ENCODE peak calls at places on chromosomes 16 and 17, in eight cellular contexts. X is OCI-LY7, V is kidney, E is left ventricle myocardium inferior, W is A549, N is right atrium auricular region, D is tibial artery, H is cardiac muscle cell. R is an unnamed sample.

GRCh38 chr17:688100-688989 is 26.3 kb downstream of the VPS53 start:
- DNase-seq in X (peak; percentile 2), V (no peak), E (no peak), W (no peak), N (no peak), D (no peak), H (no peak), R (no peak)

GRCh38 chr17:1018547-1018946 is 21.6 kb downstream of the TIMM22 start:
- DNase-seq in X (no peak), V (no peak), E (no peak), W (no peak), N (no peak), D (no peak), H (no peak), R (no peak)

GRCh38 chr16:49890876-49891275 is 35.0 kb upstream of the ZNF423 start:
- DNase-seq in X (peak; percentile 10), V (no peak), E (no peak), W (no peak), N (no peak), D (no peak), H (peak; percentile 51), R (no peak)

GRCh38 chr16:1941162-1941923 is 1.7 kb downstream of the MSRB1 start:
- DNase-seq in X (peak; percentile 35), V (no peak), E (no peak), W (no peak), N (no peak), D (peak; percentile 63), H (no peak), R (no peak)

GRCh38 chr17:16460796-16461605 is 31.0 kb downstream of the LRRC75A start:
- DNase-seq in X (no peak), V (no peak), E (no peak), W (no peak), N (no peak), D (no peak), H (no peak), R (no peak)

GRCh38 chr16:76535-77272 is 1.3 kb upstream of the MPG start:
- DNase-seq in X (peak; percentile 40), V (peak; percentile 89), E (peak; percentile 88), W (peak; percentile 48), N (peak; percentile 94), D (peak; percentile 95), H (no peak), R (no peak)

GRCh38 chr17:21039839-21040575 is 2.8 kb downstream of the USP22 start:
- DNase-seq in X (peak; percentile 82), V (no peak), E (no peak), W (peak; percentile 57), N (no peak), D (peak; percentile 66), H (peak; percentile 59), R (no peak)

GRCh38 chr16:2486645-2487516 is 12.0 kb downstream of the TBC1D24 start:
- DNase-seq in X (peak; percentile 50), V (peak; percentile 92), E (peak; percentile 56), W (no peak), N (no peak), D (no peak), H (no peak), R (peak; percentile 56)

GRCh38 chr17:83073389-83074063 is 5.9 kb upstream of the METRNL start:
- DNase-seq in X (no peak), V (peak; percentile 82), E (peak; percentile 52), W (no peak), N (no peak), D (no peak), H (no peak), R (no peak)

GRCh38 chr16:46832757-46833464 is 1.9 kb upstream of the C16orf87 start:
- DNase-seq in X (no peak), V (no peak), E (no peak), W (no peak), N (no peak), D (no peak), H (no peak), R (no peak)

GRCh38 chr16:85733839-85734170 is 17.1 kb downstream of the C16orf74 start:
- DNase-seq in X (no peak), V (no peak), E (no peak), W (peak; percentile 47), N (no peak), D (no peak), H (peak; percentile 57), R (no peak)

GRCh38 chr16:4666537-4667202 is 26.7 kb upstream of the NUDT16L1 start:
- DNase-seq in X (no peak), V (no peak), E (no peak), W (no peak), N (no peak), D (no peak), H (no peak), R (no peak)

GRCh38 chr17:72458301-72458700 is 337.5 kb downstream of the SOX9 start:
- DNase-seq in X (no peak), V (no peak), E (no peak), W (no peak), N (no peak), D (no peak), H (no peak), R (no peak)

DNA sequence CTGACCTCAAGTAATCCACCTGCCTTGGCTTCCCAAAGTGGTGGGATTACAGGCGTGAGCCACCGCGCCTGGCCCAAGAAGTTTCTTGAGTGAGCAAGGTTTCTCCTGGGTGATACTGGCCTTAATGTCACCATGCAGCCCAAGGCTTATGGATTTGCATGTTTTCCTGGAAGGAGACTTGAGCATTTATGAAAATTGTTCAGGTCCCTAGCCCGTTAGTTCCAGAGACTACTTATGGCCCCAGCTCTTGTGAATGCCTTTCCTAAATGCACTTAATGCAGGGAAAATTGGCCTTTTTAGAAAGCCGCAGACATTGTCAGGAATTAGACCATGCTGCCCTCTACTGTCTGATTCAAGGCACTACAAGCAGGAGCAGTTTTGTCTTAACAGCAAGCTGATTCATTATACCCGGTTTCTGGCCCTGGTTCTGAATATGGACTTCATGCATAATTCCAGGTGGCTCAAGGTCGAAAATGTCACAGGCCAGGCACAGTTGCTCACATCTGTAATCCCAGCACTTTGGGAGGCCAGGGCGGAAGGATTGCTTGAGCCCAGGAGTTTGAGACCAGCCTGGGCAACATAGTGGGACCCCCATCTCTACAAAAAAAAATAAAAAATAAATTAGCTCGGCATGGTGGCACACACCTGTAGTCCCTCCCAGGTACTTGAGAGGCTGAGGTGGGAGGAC is 91.3 kb downstream of the SNX29 start:
- DNase-seq in X (peak; percentile 82), V (peak; percentile 32), E (no peak), W (peak; percentile 79), N (peak; percentile 78), D (peak; percentile 71), H (peak; percentile 75), R (peak; percentile 44)
- TF ChIP-seq CTCF in X (peak; percentile 97), V (peak; percentile 98), E (peak; percentile 97), W (peak; percentile 92), N (peak; percentile 94), D (peak; percentile 84), H (peak; percentile 83), R (peak; percentile 92)

GRCh38 chr17:38451840-38452529 is 23.7 kb downstream of the ARHGAP23 start:
- DNase-seq in X (no peak), V (peak; percentile 86), E (no peak), W (no peak), N (no peak), D (no peak), H (no peak), R (no peak)

GRCh38 chr17:38451030-38451839 is 23.0 kb downstream of the ARHGAP23 start:
- DNase-seq in X (no peak), V (peak; percentile 86), E (peak; percentile 65), W (no peak), N (no peak), D (no peak), H (peak; percentile 46), R (no peak)

GRCh38 chr17:38449364-38449763 is 21.1 kb downstream of the ARHGAP23 start:
- DNase-seq in X (no peak), V (no peak), E (no peak), W (no peak), N (no peak), D (no peak), H (no peak), R (peak; percentile 64)

GRCh38 chr17:38452719-38453118 is 24.5 kb downstream of the ARHGAP23 start:
- DNase-seq in X (no peak), V (no peak), E (no peak), W (no peak), N (no peak), D (no peak), H (no peak), R (no peak)

GRCh38 chr17:38450699-38451029 is 22.4 kb downstream of the ARHGAP23 start:
- DNase-seq in X (no peak), V (no peak), E (no peak), W (no peak), N (no peak), D (no peak), H (no peak), R (no peak)
- H3K4me3 ChIP-seq in X (no peak overlapping the region), V (no peak overlapping the region), E (peak overlapping the region; percentile 69), W (no peak overlapping the region), N (no peak overlapping the region), D (no peak overlapping the region), H (no peak overlapping the region), R (no peak overlapping the region)

GRCh38 chr17:48873212-48873611 is 19.4 kb upstream of the ATP5MC1 start:
- DNase-seq in X (no peak), V (no peak), E (peak; percentile 47), W (no peak), N (no peak), D (no peak), H (no peak), R (no peak)

GRCh38 chr17:48869821-48870318 is 22.7 kb upstream of the ATP5MC1 start:
- DNase-seq in X (no peak), V (no peak), E (no peak), W (no peak), N (no peak), D (no peak), H (no peak), R (no peak)

GRCh38 chr17:48871551-48872351 is 20.8 kb upstream of the ATP5MC1 start:
- DNase-seq in X (no peak), V (no peak), E (peak; percentile 50), W (peak; percentile 85), N (no peak), D (no peak), H (no peak), R (no peak)

GRCh38 chr17:48871035-48871550 is 21.5 kb upstream of the ATP5MC1 start:
- DNase-seq in X (no peak), V (no peak), E (no peak), W (no peak), N (no peak), D (no peak), H (no peak), R (no peak)

GRCh38 chr17:48868916-48869500 is 23.6 kb upstream of the ATP5MC1 start:
- DNase-seq in X (no peak), V (no peak), E (no peak), W (no peak), N (no peak), D (no peak), H (no peak), R (no peak)
- H3K27ac ChIP-seq in X (no peak overlapping the region), V (no peak overlapping the region), E (peak overlapping the region; percentile 91), W (peak overlapping the region; percentile 90), N (no peak overlapping the region), D (no peak overlapping the region), H (no peak overlapping the region), R (no peak overlapping the region)

DNA sequence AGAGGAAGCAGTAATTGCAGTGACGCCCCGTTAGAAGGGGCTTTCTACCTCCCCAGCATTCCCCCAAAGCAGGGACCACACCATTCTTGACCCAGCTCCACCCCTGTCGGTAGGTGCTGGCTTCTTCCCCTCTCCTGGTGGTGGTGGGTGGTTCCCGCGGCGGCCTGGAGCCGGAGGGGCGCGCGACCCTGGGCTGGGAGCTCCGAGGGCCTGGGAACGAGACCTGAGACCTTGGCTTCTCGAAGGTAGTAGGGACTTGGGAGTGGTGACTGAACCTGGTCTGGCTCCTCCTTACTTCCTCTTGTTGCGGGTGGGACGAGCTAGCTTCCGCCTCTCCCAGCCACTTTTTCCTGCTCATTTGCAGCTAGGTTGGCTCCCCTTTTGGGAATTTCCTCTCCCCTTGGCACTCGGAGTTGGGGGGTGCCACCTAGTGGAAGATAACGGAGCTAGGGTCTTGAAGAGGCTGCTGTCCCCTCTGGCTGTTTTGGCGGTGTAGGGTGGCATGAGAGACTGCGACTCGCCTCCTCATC is 460 bp downstream of the GRN start:
- DNase-seq in X (peak; percentile 71), V (peak; percentile 77), E (no peak), W (peak; percentile 82), N (peak; percentile 69), D (no peak), H (peak; percentile 70), R (peak; percentile 51)
- TF ChIP-seq CTCF in X (peak; percentile 93), V (peak; percentile 54), E (peak; percentile 55), W (peak; percentile 54), N (peak; percentile 56), D (no peak), H (peak; percentile 33), R (peak; percentile 28)